ENCODE peak calls at places on chromosomes 13 and 19, in eight cellular contexts. G is A549, I is IMR-90, B is breast epithelium, A is body of pancreas, H is heart left ventricle, X is lower leg skin, O is transverse colon. D is an unnamed sample.

GRCh38 chr19:16273005-16273404 is 51.6 kb upstream of the KLF2 start:
- DNase-seq in G (no peak), I (no peak), B (no peak), A (peak; percentile 36), H (no peak), X (no peak), O (no peak), D (no peak)

GRCh38 chr19:54248016-54248601 is 5.5 kb upstream of the LILRA6 start:
- DNase-seq in G (no peak), I (peak; percentile 26), B (no peak), A (no peak), H (peak; percentile 44), X (no peak), O (peak; percentile 36), D (no peak)

GRCh38 chr13:86906458-86906857 is 764.7 kb upstream of the SLITRK5 start:
- DNase-seq in G (no peak), I (peak; percentile 64), B (no peak), A (no peak), H (no peak), X (no peak), O (no peak), D (no peak)

GRCh38 chr19:35712529-35712909 is 5.3 kb upstream of the KMT2B start:
- DNase-seq in G (no peak), I (no peak), B (no peak), A (no peak), H (no peak), X (no peak), O (no peak), D (no peak)

GRCh38 chr13:48818495-48818961 is 157.2 kb upstream of the FNDC3A start:
- DNase-seq in G (no peak), I (peak; percentile 98), B (no peak), A (no peak), H (no peak), X (no peak), O (no peak), D (peak; percentile 15)

GRCh38 chr13:44012910-44013309 is 133.2 kb downstream of the LACC1 start:
- DNase-seq in G (no peak), I (no peak), B (no peak), A (no peak), H (no peak), X (no peak), O (no peak), D (no peak)

GRCh38 chr13:20389696-20390525 is 135.7 kb downstream of the CRYL1 start:
- DNase-seq in G (no peak), I (no peak), B (no peak), A (no peak), H (no peak), X (no peak), O (no peak), D (no peak)

GRCh38 chr19:1091544-1092175 is 3.5 kb downstream of the POLR2E start:
- DNase-seq in G (no peak), I (no peak), B (no peak), A (no peak), H (no peak), X (no peak), O (no peak), D (no peak)

GRCh38 chr19:3674784-3675183 is 25.5 kb downstream of the PIP5K1C start:
- DNase-seq in G (no peak), I (no peak), B (no peak), A (no peak), H (no peak), X (no peak), O (no peak), D (no peak)

GRCh38 chr19:1453525-1454371 is 3.8 kb downstream of the APC2 start:
- DNase-seq in G (no peak), I (no peak), B (no peak), A (peak; percentile 53), H (no peak), X (no peak), O (no peak), D (peak; percentile 96)

GRCh38 chr13:110711778-110712070 is 1.8 kb upstream of the ING1 start:
- DNase-seq in G (no peak), I (no peak), B (no peak), A (no peak), H (no peak), X (no peak), O (no peak), D (no peak)

GRCh38 chr19:56837492-56837891 is 3.0 kb downstream of the PEG3 start:
- DNase-seq in G (no peak), I (no peak), B (peak; percentile 76), A (peak; percentile 79), H (peak; percentile 89), X (peak; percentile 89), O (peak; percentile 22), D (no peak)

DNA sequence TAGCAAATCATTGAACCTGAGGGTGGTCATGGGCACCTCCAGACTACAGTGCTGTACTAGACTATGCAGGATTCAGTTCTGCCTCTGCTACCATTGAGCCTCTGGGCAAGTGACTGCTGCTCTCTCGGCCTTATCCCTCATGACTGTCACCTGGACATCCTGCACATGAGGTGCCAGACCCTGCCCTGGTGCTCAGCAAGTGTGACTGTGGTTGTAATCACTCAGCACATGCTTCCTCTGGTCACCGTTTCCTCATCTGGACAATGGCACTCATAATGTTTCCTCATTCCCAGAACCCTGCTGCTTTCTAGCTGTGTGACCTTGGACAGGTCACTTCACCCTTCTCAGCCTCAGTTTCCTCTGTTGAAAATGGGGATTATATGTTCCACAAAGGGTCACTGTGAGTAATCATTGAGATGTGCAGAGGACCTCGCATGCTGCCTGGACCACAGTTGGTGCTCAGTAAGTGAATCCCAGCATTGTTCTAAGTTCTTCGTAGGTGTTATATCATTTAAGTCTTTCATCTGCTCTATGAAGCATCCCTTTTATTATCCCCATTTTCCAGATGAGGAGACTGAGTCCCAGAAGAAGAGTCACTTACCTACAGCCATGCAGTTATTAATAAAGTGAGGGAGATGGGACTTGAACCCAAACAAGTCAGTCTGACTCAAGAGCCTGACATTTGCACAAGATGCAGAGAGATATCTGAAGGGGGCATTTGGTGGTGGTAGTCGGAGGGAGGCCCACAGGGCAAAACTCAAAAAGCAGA is 3.2 kb downstream of the SYT3 start:
- DNase-seq in G (no peak), I (no peak), B (no peak), A (no peak), H (no peak), X (no peak), O (no peak), D (no peak)
- TF ChIP-seq POLR2A in G (no peak), I (no peak), B (no peak), A (no peak), H (no peak), X (no peak), O (no peak), D (no peak)

DNA sequence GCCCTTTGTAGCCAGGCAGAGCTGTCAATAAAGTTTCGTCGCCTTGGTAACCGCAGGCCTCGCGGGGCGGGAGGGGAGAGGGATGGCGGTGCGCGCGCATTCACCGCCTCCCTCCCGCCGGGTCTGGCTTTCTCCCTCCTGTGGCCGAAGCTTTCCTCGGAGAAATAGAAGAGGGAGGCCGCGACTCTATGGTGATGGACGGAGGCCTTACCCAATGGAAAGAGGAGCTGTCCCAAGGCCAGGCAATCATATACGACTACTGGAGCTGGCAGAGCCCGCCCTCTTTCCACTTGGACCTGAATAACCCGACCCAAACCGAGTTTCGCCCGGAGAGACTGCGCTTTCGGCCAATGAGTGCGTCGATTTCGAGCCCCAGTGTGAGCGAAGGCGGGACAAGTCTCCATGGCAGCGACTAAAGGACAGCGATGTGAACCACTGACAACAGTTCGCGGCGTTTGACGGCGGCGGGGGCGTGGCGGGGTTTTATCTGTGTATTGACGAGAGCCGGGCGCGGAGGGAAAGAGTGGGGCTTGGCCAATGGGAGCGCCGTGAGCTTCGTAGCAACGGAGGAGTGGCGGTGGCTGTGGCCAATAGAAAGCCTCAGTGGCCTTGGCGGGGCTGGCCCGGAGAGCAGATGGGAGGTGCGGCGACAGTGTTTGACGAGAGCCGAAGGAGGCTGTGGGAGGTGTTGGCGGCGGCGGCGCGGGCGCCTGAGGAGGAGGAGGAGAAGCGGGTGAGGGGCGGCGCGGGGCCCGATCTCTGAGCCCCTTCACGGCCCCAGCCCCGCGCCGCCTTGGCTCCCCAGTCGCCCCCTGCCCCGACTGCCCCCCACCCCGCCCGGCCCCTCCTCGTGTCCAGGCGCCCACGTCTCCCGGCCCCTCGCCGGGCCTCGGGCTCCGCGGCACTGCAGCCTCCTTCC is at the start of gene KMT5C:
- DNase-seq in G (peak; percentile 100), I (peak; percentile 100), B (peak; percentile 100), A (peak; percentile 100), H (peak; percentile 100), X (peak; percentile 100), O (peak; percentile 100), D (peak; percentile 100)
- TF ChIP-seq POLR2A in G (peak; percentile 50), I (peak; percentile 68), B (peak; percentile 91), A (peak; percentile 89), H (no peak), X (peak; percentile 64), O (peak; percentile 97), D (peak; percentile 92)

GRCh38 chr19:22603518-22604440 is 30.3 kb upstream of the ZNF492 start:
- DNase-seq in G (no peak), I (no peak), B (no peak), A (no peak), H (no peak), X (peak; percentile 78), O (no peak), D (no peak)
- TF ChIP-seq POLR2A in G (no peak), I (no peak), B (no peak), A (no peak), H (no peak), X (no peak), O (no peak), D (no peak)

GRCh38 chr19:58328999-58329398 is 2.2 kb downstream of the ZSCAN22 start:
- DNase-seq in G (no peak), I (no peak), B (no peak), A (no peak), H (no peak), X (no peak), O (no peak), D (no peak)

GRCh38 chr19:58330458-58330857 is 3.7 kb downstream of the ZSCAN22 start:
- DNase-seq in G (peak; percentile 55), I (peak; percentile 76), B (no peak), A (no peak), H (no peak), X (no peak), O (no peak), D (peak; percentile 96)

GRCh38 chr19:58325623-58326022 is 1.2 kb upstream of the ZSCAN22 start:
- DNase-seq in G (no peak), I (peak; percentile 57), B (no peak), A (no peak), H (no peak), X (no peak), O (no peak), D (no peak)

GRCh38 chr19:58326501-58326913 is 287 bp upstream of the ZSCAN22 start:
- DNase-seq in G (no peak), I (no peak), B (no peak), A (no peak), H (no peak), X (no peak), O (no peak), D (no peak)

DNA sequence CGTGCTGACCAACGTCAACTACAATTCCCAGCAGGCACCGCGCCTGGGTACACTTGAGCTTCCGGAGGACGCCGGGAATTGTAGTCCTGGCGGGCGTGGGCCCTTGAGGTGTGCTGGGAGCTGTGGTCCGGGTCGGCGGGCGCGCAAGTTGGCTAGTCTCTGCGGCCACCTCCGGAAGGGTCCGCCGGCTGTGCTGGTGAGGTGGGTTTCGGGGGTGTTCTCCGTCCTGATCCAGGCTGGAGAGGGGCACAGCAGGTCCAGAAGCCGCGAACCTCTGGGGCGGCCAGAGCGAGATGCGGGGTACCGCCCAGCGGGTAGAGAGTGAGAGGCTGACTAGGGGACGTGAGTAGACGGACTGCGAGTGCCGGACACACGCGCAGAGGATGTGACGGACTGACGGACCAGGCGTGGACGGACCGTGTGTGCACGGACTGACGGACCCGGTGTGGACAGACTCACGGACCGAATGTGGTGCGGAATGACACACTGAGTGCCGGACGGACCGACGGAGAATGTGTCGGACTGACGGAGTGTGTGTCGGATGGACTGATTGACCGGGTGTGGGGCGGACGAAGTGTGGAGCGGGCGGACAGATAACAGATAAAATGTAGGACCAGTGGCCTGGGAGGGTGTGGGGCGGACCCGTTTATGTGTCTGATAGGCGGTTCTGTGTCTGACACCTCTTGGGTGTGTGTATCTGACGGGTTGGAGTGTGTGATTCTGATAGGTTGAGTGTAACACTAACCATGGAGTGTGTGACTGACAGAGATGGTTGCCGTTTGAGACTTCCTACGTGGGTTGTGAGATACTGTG is at the start of gene ZSCAN22:
- DNase-seq in G (peak; percentile 99), I (peak; percentile 95), B (peak; percentile 94), A (peak; percentile 96), H (peak; percentile 98), X (peak; percentile 99), O (peak; percentile 97), D (peak; percentile 98)
- TF ChIP-seq POLR2A in G (peak; percentile 59), I (peak; percentile 78), B (peak; percentile 33), A (no peak), H (no peak), X (no peak), O (peak; percentile 78), D (peak; percentile 92)